ENCODE peak calls at places on chromosomes 12 and 14, in four cellular contexts. A is CD4-positive, alpha-beta T cell; E is tibial artery; G is left lung. H is an unnamed sample.

GRCh38 chr12:38138225-38139221 is 178.1 kb upstream of the ALG10B start:
- DNase-seq in A (peak), E (peak), G (peak), H (peak)

GRCh38 chr12:57531836-57532235 is 9.2 kb downstream of the MBD6 start:
- DNase-seq in A (no peak), E (no peak), G (no peak), H (no peak)

GRCh38 chr14:25371053-25371452 is 321.1 kb upstream of the STXBP6 start:
- DNase-seq in A (no peak), E (no peak), G (no peak), H (no peak)

GRCh38 chr12:122355702-122356101 is 66.8 kb downstream of the CLIP1 start:
- DNase-seq in A (no peak), E (no peak), G (no peak), H (no peak)

GRCh38 chr12:96810057-96810456 is 97.0 kb upstream of the NEDD1 start:
- DNase-seq in A (no peak), E (no peak), G (no peak), H (no peak)

GRCh38 chr14:99986416-99986815 is 78.8 kb upstream of the EVL start:
- DNase-seq in A (no peak), E (no peak), G (no peak), H (no peak)

GRCh38 chr12:130537655-130538054 is 178.4 kb downstream of the RIMBP2 start:
- DNase-seq in A (no peak), E (no peak), G (no peak), H (no peak)

GRCh38 chr12:111298583-111299436 is 70.1 kb downstream of the PHETA1 start:
- DNase-seq in A (peak), E (no peak), G (no peak), H (peak)

GRCh38 chr12:51828951-51829581 is 19.5 kb downstream of the FIGNL2 start:
- DNase-seq in A (no peak), E (no peak), G (no peak), H (no peak)

GRCh38 chr14:73602994-73603393 is 9.3 kb upstream of the ACOT6 start:
- DNase-seq in A (no peak), E (no peak), G (no peak), H (no peak)

GRCh38 chr12:2641209-2641608 is 153.6 kb upstream of the FKBP4 start:
- DNase-seq in A (no peak), E (peak), G (no peak), H (peak)

GRCh38 chr12:25004447-25004846 is 55.5 kb upstream of the BCAT1 start:
- DNase-seq in A (no peak), E (no peak), G (no peak), H (no peak)

GRCh38 chr12:131082795-131083194 is 129.1 kb downstream of the ADGRD1 start:
- DNase-seq in A (no peak), E (no peak), G (peak), H (peak)

GRCh38 chr12:64943686-64944085 is 119.2 kb downstream of the TBC1D30 start:
- DNase-seq in A (no peak), E (no peak), G (no peak), H (no peak)

GRCh38 chr12:91620949-91621348 is 438.3 kb upstream of the DCN start:
- DNase-seq in A (no peak), E (no peak), G (no peak), H (no peak)

GRCh38 chr14:102087762-102088011 is 843 bp upstream of the HSP90AA1 start:
- DNase-seq in A (no peak), E (no peak), G (no peak), H (no peak)

GRCh38 chr14:100012928-100013327 is 52.3 kb upstream of the EVL start:
- DNase-seq in A (no peak), E (no peak), G (no peak), H (no peak)

GRCh38 chr14:39977198-39977597 is 545.0 kb upstream of the FBXO33 start:
- DNase-seq in A (no peak), E (no peak), G (no peak), H (no peak)

GRCh38 chr12:75591628-75592027 is 80.2 kb upstream of the KRR1 start:
- DNase-seq in A (no peak), E (no peak), G (no peak), H (no peak)

GRCh38 chr12:112349440-112349839 is 32.8 kb downstream of the HECTD4 start:
- DNase-seq in A (no peak), E (no peak), G (no peak), H (no peak)

GRCh38 chr14:67879026-67879425 is 59.4 kb downstream of the RAD51B start:
- DNase-seq in A (no peak), E (no peak), G (no peak), H (no peak)

GRCh38 chr12:32270818-32271710 is 128.3 kb upstream of the FGD4 start:
- DNase-seq in A (no peak), E (no peak), G (no peak), H (peak)

GRCh38 chr14:94213021-94213420 is 38.9 kb downstream of the PPP4R4 start:
- DNase-seq in A (no peak), E (no peak), G (no peak), H (no peak)

GRCh38 chr12:57452181-57452936 is 2.7 kb upstream of the INHBE start:
- DNase-seq in A (no peak), E (no peak), G (no peak), H (peak)